ENCODE peak calls at places on chromosomes 11 and 22, in seven cellular contexts. Q is ovary, I is pancreas, S is CD14-positive monocyte, V is endothelial cell of umbilical vein, J is GM13977, D is GM23338. B is an unnamed sample.

GRCh38 chr11:13691296-13691899 is 22.9 kb downstream of the FAR1 start:
- DNase-seq in J (no peak), V (no peak), S (no peak), Q (no peak), D (no peak), I (no peak), B (no peak)

GRCh38 chr22:20803696-20804324 is 29.9 kb downstream of the SERPIND1 start:
- DNase-seq in I (no peak), J (no peak), Q (peak), V (peak), D (peak), S (no peak), B (peak)

GRCh38 chr11:118398797-118399564 is 2.4 kb upstream of the ATP5MG start:
- DNase-seq in D (no peak), V (no peak), S (no peak), J (peak), I (no peak), Q (no peak), B (peak)

GRCh38 chr11:134480129-134480652 is 68.1 kb upstream of the B3GAT1 start:
- DNase-seq in V (no peak), I (no peak), Q (no peak), S (no peak), D (no peak), J (no peak), B (no peak)

GRCh38 chr11:106706355-106706754 is 311.9 kb downstream of the GUCY1A2 start:
- DNase-seq in Q (no peak), V (no peak), S (no peak), I (no peak), J (no peak), D (no peak), B (no peak)

GRCh38 chr11:42422094-42422493 is 889.7 kb upstream of the API5 start:
- DNase-seq in J (no peak), I (no peak), D (no peak), Q (no peak), V (no peak), S (no peak), B (no peak)

GRCh38 chr11:72439455-72439854 is 5.1 kb upstream of the CLPB start:
- DNase-seq in I (no peak), D (no peak), S (no peak), J (no peak), V (peak), Q (no peak), B (no peak)

GRCh38 chr11:55707029-55707428 is 45.0 kb downstream of the OR4C6 start:
- DNase-seq in S (no peak), V (peak), Q (no peak), I (no peak), J (peak), D (peak), B (peak)

GRCh38 chr11:132999519-132999918 is 532.8 kb downstream of the OPCML start:
- DNase-seq in D (peak), V (no peak), S (no peak), I (no peak), Q (no peak), J (no peak), B (no peak)

GRCh38 chr22:43955883-43956286 is 643 bp downstream of the SAMM50 start:
- DNase-seq in V (no peak), S (no peak), J (peak), D (peak), I (no peak), Q (no peak), B (peak)

GRCh38 chr22:49544286-49544685 is 283.4 kb downstream of the BRD1 start:
- DNase-seq in J (no peak), D (no peak), V (no peak), Q (no peak), I (no peak), S (no peak), B (no peak)

GRCh38 chr11:95461858-95462257 is 230.9 kb upstream of the SESN3 start:
- DNase-seq in J (no peak), S (no peak), V (no peak), Q (no peak), I (no peak), D (no peak), B (no peak)

GRCh38 chr22:30238661-30239420 is 7.7 kb downstream of the LIF start:
- DNase-seq in I (no peak), D (peak), V (no peak), Q (peak), J (no peak), S (no peak), B (no peak)

GRCh38 chr11:44926036-44926435 is 24.6 kb downstream of the TP53I11 start:
- DNase-seq in S (no peak), I (no peak), J (no peak), V (no peak), D (no peak), Q (no peak), B (no peak)

GRCh38 chr11:62555464-62556092 is 9.0 kb upstream of the AHNAK start:
- DNase-seq in V (no peak), I (no peak), Q (no peak), J (peak), D (peak), S (peak), B (peak)

GRCh38 chr11:126549273-126549585 is 193.7 kb downstream of the ST3GAL4 start:
- DNase-seq in Q (no peak), S (no peak), D (no peak), J (no peak), I (no peak), V (no peak), B (no peak)

GRCh38 chr11:10407055-10407454 is 48.0 kb upstream of the AMPD3 start:
- DNase-seq in Q (no peak), I (no peak), J (no peak), S (no peak), V (peak), D (no peak), B (no peak)

GRCh38 chr22:43275545-43275981 is 67.6 kb downstream of the SCUBE1 start:
- DNase-seq in I (no peak), Q (no peak), V (peak), J (no peak), D (peak), S (no peak), B (no peak)

GRCh38 chr11:65112226-65112550 is 516 bp downstream of the TM7SF2 start:
- DNase-seq in Q (no peak), J (no peak), I (peak), D (peak), S (no peak), V (no peak), B (peak)

GRCh38 chr22:45589556-45589955 is 82.1 kb upstream of the ATXN10 start:
- DNase-seq in I (no peak), J (no peak), Q (no peak), V (no peak), D (no peak), S (no peak), B (no peak)

GRCh38 chr11:123076484-123076883 is 14.5 kb upstream of the HSPA8 start:
- DNase-seq in V (no peak), D (no peak), J (no peak), Q (no peak), I (no peak), S (no peak), B (no peak)

GRCh38 chr11:12199231-12199948 is 89.0 kb downstream of the MICAL2 start:
- DNase-seq in S (no peak), V (peak), I (no peak), Q (no peak), D (no peak), J (no peak), B (no peak)

GRCh38 chr22:44392446-44392921 is 79.7 kb upstream of the SHISAL1 start:
- DNase-seq in S (peak), V (no peak), I (no peak), Q (peak), D (no peak), J (no peak), B (no peak)

DNA sequence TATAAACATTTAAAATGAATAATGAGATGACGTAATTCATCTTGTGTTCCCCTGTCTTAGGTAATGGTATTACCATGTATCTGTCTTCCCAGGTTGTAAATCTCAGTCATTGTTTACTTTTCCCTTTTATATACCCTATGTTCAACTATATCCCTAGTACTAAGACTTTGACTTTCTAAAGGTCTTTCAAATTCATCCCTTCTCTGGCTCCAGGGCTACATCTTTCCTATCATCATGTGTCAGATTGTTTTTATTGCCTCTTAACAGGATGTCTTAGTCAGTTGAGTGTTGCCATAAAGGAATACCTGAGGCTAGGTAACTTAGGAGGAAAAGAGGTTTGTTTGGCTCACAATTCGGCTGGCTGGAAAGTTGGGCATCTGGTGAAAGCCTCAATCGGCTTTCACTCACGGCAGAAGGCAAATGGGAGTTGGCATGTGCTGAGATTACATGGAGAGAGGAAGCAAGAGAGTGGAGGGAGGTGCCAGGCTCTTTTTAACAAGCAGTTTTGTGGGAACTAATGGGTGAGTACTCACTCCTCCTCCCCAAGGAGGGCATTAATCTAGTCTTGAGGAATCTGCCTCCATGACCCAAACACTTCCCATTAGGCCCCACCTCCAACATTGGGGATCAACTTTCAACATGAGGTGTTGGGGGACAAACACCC is 11.6 kb upstream of the DLAT start:
- DNase-seq in D (no peak), S (no peak), J (no peak), V (no peak), Q (no peak), I (no peak), B (no peak)
- TF ChIP-seq CTCF in D (no peak), S (no peak), J (no peak), V (no peak), Q (no peak), I (no peak), B (no peak)

GRCh38 chr22:47607486-47607885 is 845.0 kb downstream of the TBC1D22A start:
- DNase-seq in J (no peak), D (no peak), S (no peak), V (no peak), Q (no peak), I (no peak), B (no peak)

GRCh38 chr22:47610766-47611165 is 848.3 kb downstream of the TBC1D22A start:
- DNase-seq in J (no peak), V (no peak), D (no peak), Q (no peak), S (no peak), I (no peak), B (no peak)

GRCh38 chr22:47610281-47610680 is 847.8 kb downstream of the TBC1D22A start:
- DNase-seq in I (no peak), S (peak), D (no peak), J (no peak), Q (no peak), V (no peak), B (no peak)

GRCh38 chr22:47608421-47608820 is 846.0 kb downstream of the TBC1D22A start:
- DNase-seq in V (no peak), J (no peak), D (no peak), I (no peak), Q (no peak), S (no peak), B (no peak)

DNA sequence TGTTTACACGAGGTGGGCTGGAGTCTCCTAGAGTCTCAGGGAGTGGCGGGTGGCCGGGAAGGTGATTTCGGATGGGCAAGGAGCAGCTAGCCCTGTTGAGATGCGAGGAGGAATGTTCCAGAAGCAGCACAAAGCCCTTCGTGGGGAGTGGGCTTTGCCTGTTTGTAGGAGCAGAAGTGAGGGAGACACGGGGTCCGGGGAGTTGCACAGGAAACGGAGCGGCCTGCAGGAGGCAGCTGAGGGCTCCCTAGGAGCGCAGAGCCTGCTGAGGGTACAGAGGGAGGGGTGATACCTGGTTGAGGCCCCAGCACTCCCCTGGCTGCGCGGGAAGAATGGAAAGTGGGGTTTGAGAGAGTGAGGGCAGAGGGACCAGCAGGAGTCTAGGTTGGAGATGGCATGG is 847.2 kb downstream of the TBC1D22A start:
- DNase-seq in V (no peak), J (no peak), S (peak), D (no peak), I (no peak), Q (no peak), B (no peak)
- TF ChIP-seq CTCF in V (no peak), J (no peak), S (no peak), D (no peak), I (no peak), Q (no peak), B (no peak)

GRCh38 chr11:131581006-131581405 is 210.6 kb downstream of the NTM start:
- DNase-seq in S (no peak), J (no peak), D (no peak), I (no peak), V (no peak), Q (no peak), B (no peak)

GRCh38 chr11:131583823-131584222 is 213.4 kb downstream of the NTM start:
- DNase-seq in D (no peak), V (no peak), I (no peak), J (no peak), Q (no peak), S (no peak), B (no peak)

GRCh38 chr11:131588057-131588456 is 217.6 kb downstream of the NTM start:
- DNase-seq in Q (no peak), S (no peak), D (no peak), I (no peak), J (no peak), V (no peak), B (no peak)

GRCh38 chr11:131582021-131582531 is 211.7 kb downstream of the NTM start:
- DNase-seq in I (no peak), J (no peak), S (no peak), Q (no peak), V (no peak), D (no peak), B (no peak)

DNA sequence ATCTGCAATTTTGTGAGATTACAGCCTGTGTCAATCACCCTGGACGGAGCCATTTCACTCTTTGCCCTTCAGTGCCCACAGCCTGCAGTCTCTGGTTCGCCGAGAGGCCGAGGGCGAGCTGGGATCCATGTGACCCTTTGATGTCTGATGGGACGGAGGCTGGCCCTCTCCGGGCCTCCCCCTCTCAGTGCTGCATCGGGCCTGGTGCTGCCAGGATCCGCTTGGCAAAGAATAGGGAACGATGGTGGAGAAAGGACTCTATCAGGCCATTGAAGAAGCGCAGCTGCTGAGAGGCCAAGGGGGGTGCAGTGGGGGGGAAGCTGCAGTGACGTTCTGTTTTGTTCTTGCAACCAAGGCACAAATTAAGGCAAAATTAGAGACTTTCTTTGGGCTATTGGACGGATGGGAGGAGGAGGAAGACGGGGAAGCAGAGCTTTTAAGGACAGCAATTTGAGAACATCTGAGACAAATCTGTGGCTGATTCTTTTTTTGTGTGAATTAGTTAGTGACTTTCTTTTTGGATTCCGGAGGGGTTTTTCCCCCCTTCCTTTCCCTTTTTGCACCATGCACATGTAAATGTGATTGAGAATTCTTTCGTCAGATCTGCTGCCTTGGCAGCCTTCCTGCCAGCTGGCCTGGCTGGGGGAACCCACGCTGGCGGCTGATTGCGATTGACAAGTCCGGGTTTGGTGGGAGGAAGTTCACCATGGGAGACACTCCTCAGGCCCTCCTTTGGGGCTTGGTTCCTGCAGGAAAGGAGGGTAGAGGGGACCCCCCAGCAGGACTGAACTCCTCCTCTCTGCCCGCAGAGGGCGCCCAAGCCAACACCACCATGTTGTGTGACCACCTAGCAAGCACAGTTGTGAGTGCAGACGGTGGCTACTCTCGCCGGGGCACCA is 214.5 kb downstream of the NTM start:
- DNase-seq in V (no peak), I (no peak), D (peak), S (no peak), J (peak), Q (no peak), B (peak)
- TF ChIP-seq CTCF in V (no peak), I (no peak), D (peak), S (no peak), J (peak), Q (no peak), B (no peak)

GRCh38 chr11:67439321-67440228 is 2.1 kb upstream of the PTPRCAP start:
- DNase-seq in J (no peak), I (peak), V (peak), S (no peak), D (peak), Q (no peak), B (no peak)
- TF ChIP-seq CTCF in J (peak), I (no peak), V (peak), S (peak), D (peak), Q (no peak), B (peak)

GRCh38 chr22:47957649-47958048 is 1195.2 kb downstream of the TBC1D22A start:
- DNase-seq in J (no peak), V (no peak), S (no peak), I (no peak), Q (no peak), D (no peak), B (no peak)
- TF ChIP-seq CTCF in J (no peak), V (no peak), S (no peak), I (no peak), Q (no peak), D (no peak), B (no peak)

DNA sequence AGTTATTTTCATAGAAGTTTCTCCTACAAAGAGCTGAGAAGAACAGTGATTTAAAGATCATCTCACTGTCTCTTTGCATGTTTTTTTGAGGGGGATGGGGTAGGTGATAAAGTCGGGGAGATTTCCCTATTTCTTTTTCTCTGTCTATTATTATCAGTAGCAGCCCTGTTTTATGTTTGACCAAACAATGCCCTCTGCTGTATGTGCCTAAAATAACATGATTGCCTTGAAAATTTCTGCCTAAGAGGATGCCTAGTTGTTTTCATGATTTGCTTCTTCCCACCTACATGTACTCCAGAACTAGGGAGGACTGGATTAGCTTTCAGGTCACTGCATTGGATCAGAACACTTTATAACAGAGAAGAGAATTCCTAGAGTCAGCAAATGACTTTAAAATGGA is 1330.2 kb downstream of the LRRC4C start:
- DNase-seq in V (no peak), D (peak), I (no peak), J (peak), Q (no peak), S (no peak), B (peak)
- TF ChIP-seq CTCF in V (no peak), D (peak), I (no peak), J (peak), Q (no peak), S (no peak), B (peak)

GRCh38 chr11:110720646-110721283 is 8.5 kb upstream of the ARHGAP20 start:
- DNase-seq in I (no peak), D (no peak), V (no peak), J (no peak), Q (no peak), S (no peak), B (no peak)
- TF ChIP-seq CTCF in I (no peak), D (no peak), V (no peak), J (no peak), Q (no peak), S (no peak), B (no peak)

DNA sequence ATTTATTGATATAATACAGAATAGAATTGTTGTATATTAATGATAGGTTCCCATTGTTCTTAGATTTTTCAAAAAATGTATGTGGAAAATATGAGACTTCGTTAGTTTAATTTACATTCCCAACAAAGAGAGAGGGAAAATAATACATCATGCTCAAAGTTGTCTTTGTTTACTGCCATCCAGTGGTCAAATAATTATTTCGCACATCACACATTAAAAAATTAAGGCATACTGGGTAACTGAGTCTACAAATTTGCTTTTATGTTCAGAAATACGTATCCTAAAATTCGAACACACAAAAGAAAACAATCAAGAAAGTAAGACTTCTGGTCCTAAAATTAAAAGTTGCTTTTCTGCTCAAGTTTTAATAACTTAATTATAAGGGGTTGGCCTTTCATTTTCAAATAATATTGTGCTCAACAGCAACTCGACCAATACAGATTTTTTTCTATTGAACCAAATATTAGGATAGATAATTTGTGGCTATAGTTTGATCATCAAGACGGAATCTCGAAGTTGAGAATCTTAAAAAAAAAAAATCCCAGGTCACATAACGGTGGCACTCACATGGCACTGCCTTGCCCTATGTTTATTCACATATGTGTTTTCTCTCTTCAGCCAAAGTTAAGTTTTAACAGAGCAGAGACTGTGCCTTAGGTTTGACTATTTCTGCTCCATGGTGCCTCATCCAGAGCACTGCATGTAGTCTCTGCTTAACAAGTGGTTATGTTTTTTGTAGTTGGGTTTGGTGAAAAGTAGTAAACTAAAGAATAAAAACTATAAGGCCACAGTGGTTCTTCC is 12.3 kb downstream of the PDGFD start:
- DNase-seq in D (no peak), J (no peak), Q (no peak), V (peak), S (no peak), I (no peak), B (no peak)
- TF ChIP-seq CTCF in D (peak), J (peak), Q (no peak), V (no peak), S (peak), I (no peak), B (no peak)

GRCh38 chr11:107780775-107781174 is 68.9 kb upstream of the SLN start:
- DNase-seq in Q (no peak), S (no peak), V (peak), I (no peak), J (no peak), D (no peak), B (no peak)
- TF ChIP-seq CTCF in Q (no peak), S (no peak), V (peak), I (no peak), J (no peak), D (no peak), B (no peak)

GRCh38 chr11:102451693-102452460 is 688 bp downstream of the TMEM123 start:
- DNase-seq in S (peak), V (peak), I (peak), D (peak), J (peak), Q (peak), B (peak)
- TF ChIP-seq CTCF in S (no peak), V (no peak), I (no peak), D (no peak), J (peak), Q (no peak), B (no peak)